ENCODE peak calls at places on chromosomes 4 and X, in seven cellular contexts. One of them, this sample, is unnamed.
A peak's percentile ranks its signal among the peaks of the same experiment; 100 is the strongest.

GRCh38 chr4:52959545-52959944 is 97.4 kb downstream of the RASL11B start:
- DNase-seq in heart right ventricle: no peak
- DNase-seq in epithelial cell of proximal tubule: no peak
- DNase-seq in astrocyte of the spinal cord: peak; percentile 33
- DNase-seq in A673: no peak
- DNase-seq in prostate gland: no peak
- DNase-seq in transverse colon: no peak
- DNase-seq in this sample: no peak

GRCh38 chr4:39363773-39364393 is 2.3 kb downstream of the RFC1 start:
- DNase-seq in A673: no peak
- DNase-seq in epithelial cell of proximal tubule: no peak
- DNase-seq in transverse colon: no peak
- DNase-seq in astrocyte of the spinal cord: no peak
- DNase-seq in prostate gland: no peak
- DNase-seq in heart right ventricle: no peak
- DNase-seq in this sample: no peak

GRCh38 chrX:135914404-135914803 is 20.9 kb downstream of the SAGE1 start:
- DNase-seq in prostate gland: no peak
- DNase-seq in heart right ventricle: no peak
- DNase-seq in astrocyte of the spinal cord: no peak
- DNase-seq in A673: no peak
- DNase-seq in transverse colon: no peak
- DNase-seq in epithelial cell of proximal tubule: no peak
- DNase-seq in this sample: no peak

GRCh38 chrX:153974003-153974725 is 1.6 kb downstream of the TMEM187 start:
- DNase-seq in astrocyte of the spinal cord: no peak
- DNase-seq in A673: no peak
- DNase-seq in transverse colon: no peak
- DNase-seq in heart right ventricle: no peak
- DNase-seq in prostate gland: no peak
- DNase-seq in epithelial cell of proximal tubule: no peak
- DNase-seq in this sample: peak; percentile 67

GRCh38 chrX:9573282-9574106 is 108.6 kb downstream of the TBL1X start:
- DNase-seq in astrocyte of the spinal cord: no peak
- DNase-seq in heart right ventricle: no peak
- DNase-seq in A673: no peak
- DNase-seq in epithelial cell of proximal tubule: no peak
- DNase-seq in prostate gland: no peak
- DNase-seq in transverse colon: no peak
- DNase-seq in this sample: no peak

GRCh38 chr4:42654606-42655005 is 2.3 kb downstream of the ATP8A1 start:
- DNase-seq in epithelial cell of proximal tubule: peak; percentile 88
- DNase-seq in prostate gland: no peak
- DNase-seq in A673: no peak
- DNase-seq in astrocyte of the spinal cord: peak; percentile 79
- DNase-seq in heart right ventricle: no peak
- DNase-seq in transverse colon: no peak
- DNase-seq in this sample: peak; percentile 56

GRCh38 chr4:33696066-33696465 is 2548.2 kb downstream of the ARAP2 start:
- DNase-seq in transverse colon: no peak
- DNase-seq in astrocyte of the spinal cord: no peak
- DNase-seq in prostate gland: no peak
- DNase-seq in heart right ventricle: no peak
- DNase-seq in A673: no peak
- DNase-seq in epithelial cell of proximal tubule: no peak
- DNase-seq in this sample: no peak

GRCh38 chrX:39527045-39527444 is 570.7 kb downstream of the BCOR start:
- DNase-seq in transverse colon: no peak
- DNase-seq in A673: no peak
- DNase-seq in heart right ventricle: no peak
- DNase-seq in astrocyte of the spinal cord: peak; percentile 6
- DNase-seq in prostate gland: no peak
- DNase-seq in epithelial cell of proximal tubule: no peak
- DNase-seq in this sample: no peak

GRCh38 chr4:1462768-1463075 is 56.5 kb upstream of the NKX1-1 start:
- DNase-seq in A673: no peak
- DNase-seq in heart right ventricle: no peak
- DNase-seq in astrocyte of the spinal cord: no peak
- DNase-seq in epithelial cell of proximal tubule: no peak
- DNase-seq in prostate gland: no peak
- DNase-seq in transverse colon: no peak
- DNase-seq in this sample: peak; percentile 24

GRCh38 chrX:38313190-38313589 is 14.1 kb downstream of the RPGR start:
- DNase-seq in astrocyte of the spinal cord: peak; percentile 46
- DNase-seq in heart right ventricle: no peak
- DNase-seq in transverse colon: no peak
- DNase-seq in epithelial cell of proximal tubule: no peak
- DNase-seq in prostate gland: no peak
- DNase-seq in A673: no peak
- DNase-seq in this sample: no peak

GRCh38 chr4:7046971-7047370 is 3.8 kb downstream of the TADA2B start:
- DNase-seq in transverse colon: no peak
- DNase-seq in heart right ventricle: no peak
- DNase-seq in A673: no peak
- DNase-seq in prostate gland: no peak
- DNase-seq in astrocyte of the spinal cord: no peak
- DNase-seq in epithelial cell of proximal tubule: no peak
- DNase-seq in this sample: no peak

GRCh38 chrX:19990225-19990518 is 689 bp downstream of the BCLAF3 start:
- DNase-seq in prostate gland: no peak
- DNase-seq in A673: peak; percentile 14
- DNase-seq in epithelial cell of proximal tubule: no peak
- DNase-seq in transverse colon: no peak
- DNase-seq in astrocyte of the spinal cord: no peak
- DNase-seq in heart right ventricle: no peak
- DNase-seq in this sample: no peak

GRCh38 chr4:121370729-121371325 is 10.0 kb downstream of the QRFPR start:
- DNase-seq in prostate gland: peak; percentile 8
- DNase-seq in heart right ventricle: no peak
- DNase-seq in astrocyte of the spinal cord: peak; percentile 54
- DNase-seq in A673: peak; percentile 62
- DNase-seq in transverse colon: peak; percentile 11
- DNase-seq in epithelial cell of proximal tubule: no peak
- DNase-seq in this sample: no peak

GRCh38 chrX:118727686-118728339 is 407 bp downstream of the IL13RA1 start:
- DNase-seq in epithelial cell of proximal tubule: no peak
- DNase-seq in transverse colon: peak; percentile 46
- DNase-seq in astrocyte of the spinal cord: peak; percentile 19
- DNase-seq in heart right ventricle: peak; percentile 54
- DNase-seq in A673: no peak
- DNase-seq in prostate gland: peak; percentile 11
- DNase-seq in this sample: no peak

GRCh38 chr4:30753316-30753715 is 33.1 kb downstream of the PCDH7 start:
- DNase-seq in prostate gland: no peak
- DNase-seq in A673: no peak
- DNase-seq in transverse colon: no peak
- DNase-seq in heart right ventricle: no peak
- DNase-seq in astrocyte of the spinal cord: peak; percentile 57
- DNase-seq in epithelial cell of proximal tubule: no peak
- DNase-seq in this sample: no peak

GRCh38 chr4:2402053-2402452 is 16.4 kb downstream of the ZFYVE28 start:
- DNase-seq in prostate gland: peak; percentile 67
- DNase-seq in heart right ventricle: peak; percentile 65
- DNase-seq in astrocyte of the spinal cord: peak; percentile 32
- DNase-seq in transverse colon: peak; percentile 88
- DNase-seq in epithelial cell of proximal tubule: no peak
- DNase-seq in A673: peak; percentile 43
- DNase-seq in this sample: no peak

GRCh38 chr4:106320235-106320634 is 3.9 kb downstream of the AIMP1 start:
- DNase-seq in heart right ventricle: no peak
- DNase-seq in epithelial cell of proximal tubule: no peak
- DNase-seq in astrocyte of the spinal cord: no peak
- DNase-seq in A673: no peak
- DNase-seq in transverse colon: no peak
- DNase-seq in prostate gland: no peak
- DNase-seq in this sample: no peak

GRCh38 chr4:38664704-38665401 is 854 bp downstream of the KLF3 start:
- DNase-seq in epithelial cell of proximal tubule: no peak
- DNase-seq in A673: peak; percentile 69
- DNase-seq in astrocyte of the spinal cord: peak; percentile 63
- DNase-seq in prostate gland: peak; percentile 73
- DNase-seq in heart right ventricle: peak; percentile 64
- DNase-seq in transverse colon: peak; percentile 72
- DNase-seq in this sample: peak; percentile 57

GRCh38 chrX:150212672-150213480 is 150.2 kb upstream of the MAMLD1 start:
- DNase-seq in heart right ventricle: peak; percentile 34
- DNase-seq in transverse colon: no peak
- DNase-seq in prostate gland: peak; percentile 30
- DNase-seq in astrocyte of the spinal cord: peak; percentile 12
- DNase-seq in epithelial cell of proximal tubule: no peak
- DNase-seq in A673: no peak
- DNase-seq in this sample: no peak

GRCh38 chrX:132219343-132219768 is at the start of gene RAP2C:
- DNase-seq in astrocyte of the spinal cord: peak; percentile 53
- DNase-seq in epithelial cell of proximal tubule: no peak
- DNase-seq in A673: peak; percentile 62
- DNase-seq in prostate gland: peak; percentile 63
- DNase-seq in transverse colon: peak; percentile 82
- DNase-seq in heart right ventricle: peak; percentile 63
- DNase-seq in this sample: peak; percentile 69

GRCh38 chr4:128517739-128518510 is 230.3 kb upstream of the PGRMC2 start:
- DNase-seq in astrocyte of the spinal cord: peak; percentile 98
- DNase-seq in heart right ventricle: peak; percentile 38
- DNase-seq in epithelial cell of proximal tubule: peak; percentile 82
- DNase-seq in transverse colon: peak; percentile 14
- DNase-seq in prostate gland: no peak
- DNase-seq in A673: peak; percentile 84
- DNase-seq in this sample: no peak

GRCh38 chr4:48162162-48162561 is 28.1 kb upstream of the TXK start:
- DNase-seq in heart right ventricle: no peak
- DNase-seq in astrocyte of the spinal cord: peak; percentile 13
- DNase-seq in A673: no peak
- DNase-seq in epithelial cell of proximal tubule: no peak
- DNase-seq in prostate gland: no peak
- DNase-seq in transverse colon: no peak
- DNase-seq in this sample: no peak

GRCh38 chrX:20026278-20026677 is 35.4 kb upstream of the BCLAF3 start:
- DNase-seq in epithelial cell of proximal tubule: no peak
- DNase-seq in heart right ventricle: no peak
- DNase-seq in transverse colon: no peak
- DNase-seq in astrocyte of the spinal cord: peak; percentile 41
- DNase-seq in prostate gland: no peak
- DNase-seq in A673: peak; percentile 20
- DNase-seq in this sample: no peak

DNA sequence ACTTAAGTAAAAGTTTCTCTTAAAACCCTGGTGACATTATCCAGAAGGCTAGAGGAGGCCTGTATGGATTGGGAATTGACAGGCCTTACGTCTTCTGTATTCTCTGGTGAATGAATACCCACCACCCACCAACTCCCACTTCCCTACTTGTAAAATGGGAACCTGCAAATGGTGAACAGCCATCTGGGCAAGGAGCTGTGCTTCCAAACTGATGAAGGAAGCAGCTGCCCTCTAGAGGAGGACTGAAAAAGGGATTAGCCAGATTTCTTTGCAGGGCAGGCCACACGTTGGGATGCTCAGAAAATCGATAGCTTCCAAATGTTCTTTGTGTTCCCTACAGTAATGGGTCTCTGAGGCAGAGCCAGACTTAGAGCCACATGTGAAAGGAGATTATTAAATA is 39.3 kb upstream of the LPAR4 start:
- DNase-seq in A673: peak; percentile 57
- DNase-seq in transverse colon: peak; percentile 8
- DNase-seq in astrocyte of the spinal cord: peak; percentile 51
- DNase-seq in heart right ventricle: no peak
- DNase-seq in prostate gland: no peak
- DNase-seq in epithelial cell of proximal tubule: peak; percentile 2
- DNase-seq in this sample: no peak
- TF ChIP-seq CTCF in A673: peak; percentile 58
- TF ChIP-seq CTCF in transverse colon: no peak
- TF ChIP-seq CTCF in astrocyte of the spinal cord: peak; percentile 64
- TF ChIP-seq CTCF in heart right ventricle: peak; percentile 22
- TF ChIP-seq CTCF in prostate gland: no peak
- TF ChIP-seq CTCF in epithelial cell of proximal tubule: peak; percentile 62
- TF ChIP-seq CTCF in this sample: peak; percentile 39

DNA sequence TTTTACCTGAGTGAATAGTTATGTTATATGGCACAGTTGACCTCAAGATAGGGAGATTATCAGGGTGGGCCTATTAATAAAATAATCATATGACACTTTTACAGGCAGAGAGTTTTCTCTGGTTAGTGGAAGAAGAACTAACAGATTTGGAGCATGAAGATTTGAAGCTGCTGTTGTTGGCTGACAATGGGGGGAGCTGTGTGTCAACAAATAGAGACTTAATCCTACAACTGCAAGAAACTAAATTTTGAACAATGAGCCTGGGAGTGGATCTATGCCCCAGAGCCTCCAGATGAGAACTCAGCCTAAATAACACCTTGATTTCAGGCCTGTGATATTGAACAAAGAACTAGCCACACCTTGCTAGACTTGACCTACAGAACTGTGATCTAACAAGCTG is 7.2 kb upstream of the CCSER1 start:
- DNase-seq in A673: no peak
- DNase-seq in transverse colon: no peak
- DNase-seq in astrocyte of the spinal cord: no peak
- DNase-seq in heart right ventricle: no peak
- DNase-seq in prostate gland: no peak
- DNase-seq in epithelial cell of proximal tubule: no peak
- DNase-seq in this sample: no peak
- TF ChIP-seq CTCF in A673: no peak
- TF ChIP-seq CTCF in transverse colon: no peak
- TF ChIP-seq CTCF in astrocyte of the spinal cord: no peak
- TF ChIP-seq CTCF in heart right ventricle: peak; percentile 53
- TF ChIP-seq CTCF in prostate gland: no peak
- TF ChIP-seq CTCF in epithelial cell of proximal tubule: peak; percentile 32
- TF ChIP-seq CTCF in this sample: no peak

DNA sequence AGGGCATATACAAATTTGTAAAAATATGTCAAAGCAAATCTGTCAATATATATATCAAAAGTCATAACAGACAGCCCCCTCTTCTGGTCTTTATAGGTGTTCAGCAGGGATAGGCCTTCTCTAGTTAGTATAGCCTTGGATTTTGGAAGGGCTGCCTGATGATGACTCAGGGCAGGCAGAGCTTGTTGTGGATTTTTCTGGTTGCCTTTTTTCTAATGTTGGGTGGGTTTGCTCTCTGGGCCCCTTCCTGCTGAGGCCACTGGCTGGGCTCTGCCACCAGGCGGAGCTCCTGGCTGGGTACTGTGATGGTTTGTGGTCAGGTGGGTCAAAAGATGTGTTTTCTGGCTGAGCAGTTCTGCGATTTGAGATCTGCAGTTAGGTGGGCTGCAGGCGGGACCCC is 294.2 kb downstream of the GRIA2 start:
- DNase-seq in heart right ventricle: no peak
- DNase-seq in A673: peak; percentile 19
- DNase-seq in transverse colon: no peak
- DNase-seq in prostate gland: no peak
- DNase-seq in astrocyte of the spinal cord: no peak
- DNase-seq in epithelial cell of proximal tubule: no peak
- DNase-seq in this sample: no peak
- TF ChIP-seq CTCF in heart right ventricle: no peak
- TF ChIP-seq CTCF in A673: peak; percentile 52
- TF ChIP-seq CTCF in transverse colon: no peak
- TF ChIP-seq CTCF in prostate gland: no peak
- TF ChIP-seq CTCF in astrocyte of the spinal cord: peak; percentile 12
- TF ChIP-seq CTCF in epithelial cell of proximal tubule: peak; percentile 44
- TF ChIP-seq CTCF in this sample: no peak

DNA sequence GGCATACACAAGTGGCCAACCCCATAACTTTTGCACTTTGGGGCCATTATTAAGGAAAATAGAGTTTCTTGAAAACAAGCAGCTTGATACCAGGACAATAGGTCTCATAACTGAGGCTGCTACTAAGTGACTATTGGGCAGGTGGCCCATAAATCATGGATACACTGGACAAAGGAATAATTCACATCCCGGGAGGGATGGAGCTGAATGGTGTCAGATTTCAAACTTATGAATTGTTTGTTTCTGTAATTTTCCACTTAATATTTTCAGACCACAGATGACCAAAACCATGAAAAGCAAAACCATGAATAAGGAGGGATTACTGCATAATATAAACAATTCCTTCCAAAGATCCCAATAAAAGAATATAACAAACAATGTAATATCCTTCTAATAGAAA is 114.4 kb downstream of the WDFY3 start:
- DNase-seq in astrocyte of the spinal cord: no peak
- DNase-seq in transverse colon: no peak
- DNase-seq in prostate gland: no peak
- DNase-seq in epithelial cell of proximal tubule: no peak
- DNase-seq in heart right ventricle: no peak
- DNase-seq in A673: no peak
- DNase-seq in this sample: no peak
- TF ChIP-seq CTCF in astrocyte of the spinal cord: no peak
- TF ChIP-seq CTCF in transverse colon: no peak
- TF ChIP-seq CTCF in prostate gland: no peak
- TF ChIP-seq CTCF in epithelial cell of proximal tubule: no peak
- TF ChIP-seq CTCF in heart right ventricle: no peak
- TF ChIP-seq CTCF in A673: no peak
- TF ChIP-seq CTCF in this sample: no peak